ENCODE peak calls at places on chromosomes 3 and 15, in five cellular contexts. Y, L, N, D and E are unnamed samples.
A peak's percentile ranks its signal among the peaks of the same experiment; 100 is the strongest.

GRCh38 chr3:119644481-119644880 is 15.9 kb downstream of the POPDC2 start:
- DNase-seq in Y (no peak), D (no peak), N (no peak), L (no peak), E (no peak)

GRCh38 chr3:171862993-171863521 is 19.9 kb downstream of the TMEM212 start:
- DNase-seq in Y (no peak), L (no peak), D (no peak), N (no peak), E (peak; percentile 47)

GRCh38 chr15:53829471-53829870 is 70.0 kb upstream of the WDR72 start:
- DNase-seq in N (no peak), Y (no peak), D (no peak), L (no peak), E (no peak)

GRCh38 chr3:139310474-139310933 is 33.3 kb upstream of the MRPS22 start:
- DNase-seq in Y (peak; percentile 60), L (no peak), D (no peak), N (no peak), E (peak; percentile 93)

GRCh38 chr15:38085104-38085503 is 150.7 kb downstream of the TMCO5A start:
- DNase-seq in D (peak; percentile 42), L (no peak), N (no peak), Y (no peak), E (no peak)

GRCh38 chr3:3632439-3632838 is 166.8 kb upstream of the LRRN1 start:
- DNase-seq in N (no peak), D (peak; percentile 19), Y (no peak), L (no peak), E (no peak)

GRCh38 chr15:61856295-61856694 is 204.0 kb downstream of the VPS13C start:
- DNase-seq in N (no peak), L (no peak), D (no peak), Y (no peak), E (no peak)

GRCh38 chr15:70289191-70289955 is 191.7 kb upstream of the TLE3 start:
- DNase-seq in L (no peak), Y (no peak), D (no peak), N (no peak), E (no peak)

GRCh38 chr3:189981668-189982067 is 139.0 kb downstream of the P3H2 start:
- DNase-seq in Y (peak; percentile 61), L (no peak), D (no peak), N (no peak), E (peak; percentile 91)

GRCh38 chr15:78767331-78767951 is 43.8 kb downstream of the ADAMTS7 start:
- DNase-seq in L (no peak), D (no peak), Y (no peak), N (no peak), E (no peak)

GRCh38 chr3:173275740-173276139 is 121.8 kb upstream of the NLGN1 start:
- DNase-seq in L (no peak), Y (no peak), N (no peak), D (peak; percentile 32), E (no peak)

GRCh38 chr3:24367681-24368264 is 126.9 kb downstream of the THRB start:
- DNase-seq in D (no peak), Y (no peak), L (no peak), N (no peak), E (no peak)

GRCh38 chr15:57184502-57184901 is 191.8 kb upstream of the CGNL1 start:
- DNase-seq in L (no peak), N (no peak), Y (no peak), D (no peak), E (no peak)

GRCh38 chr3:113839551-113839950 is 963 bp downstream of the GRAMD1C start:
- DNase-seq in D (no peak), L (no peak), N (no peak), Y (no peak), E (no peak)

GRCh38 chr15:48177383-48177874 is 666 bp downstream of the MYEF2 start:
- DNase-seq in N (no peak), D (no peak), L (no peak), Y (peak; percentile 50), E (peak; percentile 80)

GRCh38 chr3:194031867-194032635 is 103.9 kb upstream of the HES1 start:
- DNase-seq in N (no peak), D (no peak), Y (no peak), L (no peak), E (no peak)

GRCh38 chr3:27467545-27467944 is 16.6 kb downstream of the SLC4A7 start:
- DNase-seq in L (no peak), Y (peak; percentile 52), N (no peak), D (no peak), E (peak; percentile 71)

GRCh38 chr3:136122006-136122405 is 74.1 kb downstream of the MSL2 start:
- DNase-seq in N (no peak), L (no peak), Y (no peak), D (no peak), E (peak; percentile 10)

GRCh38 chr15:47576921-47577474 is 140.3 kb upstream of the SEMA6D start:
- DNase-seq in D (no peak), N (no peak), Y (no peak), L (no peak), E (no peak)

GRCh38 chr3:29381595-29381994 is 100.7 kb downstream of the RBMS3 start:
- DNase-seq in N (no peak), Y (no peak), D (no peak), L (no peak), E (peak; percentile 46)

GRCh38 chr3:52052831-52053306 is 3.5 kb downstream of the DUSP7 start:
- DNase-seq in D (peak; percentile 90), L (peak; percentile 89), N (peak; percentile 79), Y (peak; percentile 81), E (peak; percentile 74)

GRCh38 chr3:143847787-143848631 is at the start of gene SLC9A9:
- DNase-seq in L (peak; percentile 63), D (no peak), Y (peak; percentile 47), N (peak; percentile 60), E (peak; percentile 75)

GRCh38 chr3:182327196-182327681 is 466.1 kb upstream of the ATP11B start:
- DNase-seq in N (no peak), L (no peak), Y (peak; percentile 20), D (no peak), E (peak; percentile 79)

GRCh38 chr15:59958288-59958687 is 45.8 kb upstream of the FOXB1 start:
- DNase-seq in D (no peak), Y (no peak), L (no peak), N (no peak), E (no peak)

GRCh38 chr3:59545369-59545768 is 495.5 kb upstream of the CFAP20DC start:
- DNase-seq in D (no peak), Y (no peak), N (no peak), L (no peak), E (no peak)

GRCh38 chr15:41894251-41894790 is 468 bp upstream of the SPTBN5 start:
- DNase-seq in L (no peak), D (no peak), N (no peak), Y (no peak), E (no peak)

GRCh38 chr3:83968386-83968785 is 990.4 kb upstream of the CADM2 start:
- DNase-seq in L (no peak), D (no peak), Y (no peak), N (no peak), E (no peak)

GRCh38 chr3:66418432-66419052 is 82.3 kb downstream of the LRIG1 start:
- DNase-seq in N (peak; percentile 41), L (no peak), Y (no peak), D (no peak), E (peak; percentile 75)

GRCh38 chr15:33068531-33068990 is 126.0 kb downstream of the FMN1 start:
- DNase-seq in Y (no peak), L (no peak), N (no peak), D (no peak), E (peak; percentile 54)

GRCh38 chr3:111545349-111545748 is 3.4 kb downstream of the CD96 start:
- DNase-seq in L (no peak), Y (no peak), D (no peak), N (no peak), E (no peak)

GRCh38 chr3:111723293-111723963 is 128.3 kb upstream of the ZBED2 start:
- DNase-seq in D (no peak), N (no peak), Y (no peak), L (no peak), E (peak; percentile 83)

GRCh38 chr15:90036806-90037509 is 35.8 kb downstream of the ZNF710 start:
- DNase-seq in N (no peak), Y (no peak), L (peak; percentile 24), D (no peak), E (no peak)

GRCh38 chr3:160001850-160002623 is 13.4 kb downstream of the IL12A start:
- DNase-seq in Y (no peak), N (no peak), D (no peak), L (no peak), E (no peak)

GRCh38 chr3:166110102-166110501 is 272.9 kb upstream of the BCHE start:
- DNase-seq in D (no peak), L (no peak), N (no peak), Y (no peak), E (no peak)

GRCh38 chr3:126360046-126360713 is 3.0 kb upstream of the KLF15 start:
- DNase-seq in L (peak; percentile 33), D (no peak), N (no peak), Y (no peak), E (no peak)

GRCh38 chr3:184341925-184342324 is 4.5 kb downstream of the FAM131A start:
- DNase-seq in D (no peak), Y (no peak), L (no peak), N (no peak), E (no peak)

GRCh38 chr15:69395991-69396390 is 18.2 kb upstream of the KIF23 start:
- DNase-seq in L (no peak), D (no peak), Y (no peak), N (no peak), E (no peak)

GRCh38 chr3:25856902-25857518 is 67.1 kb downstream of the OXSM start:
- DNase-seq in Y (peak; percentile 45), D (peak; percentile 9), N (no peak), L (no peak), E (peak; percentile 58)